ENCODE peak calls at places on chromosomes 4 and X, in nine cellular contexts. I is CD4-positive, alpha-beta T cell; A is heart left ventricle; L is lower lobe of right lung; Q is fibroblast of mammary gland; M is body of pancreas; B is ELR; T is natural killer cell; G is myocyte. Y is an unnamed sample.

GRCh38 chr4:42152507-42153504 is at the start of gene BEND4:
- DNase-seq in T (no peak), A (no peak), Q (peak), B (no peak), G (no peak), I (no peak), L (no peak), M (no peak), Y (peak)

GRCh38 chr4:825969-826330 is at the start of gene CPLX1:
- DNase-seq in M (no peak), G (no peak), T (no peak), I (no peak), A (no peak), L (peak), Q (no peak), B (no peak), Y (peak)

GRCh38 chr4:38230821-38231583 is 270.8 kb downstream of the PTTG2 start:
- DNase-seq in I (no peak), B (no peak), M (no peak), G (no peak), A (no peak), Q (no peak), T (no peak), L (no peak), Y (no peak)

GRCh38 chr4:83219991-83220360 is 64.6 kb downstream of the COQ2 start:
- DNase-seq in A (no peak), Q (no peak), I (no peak), T (no peak), B (no peak), M (no peak), G (no peak), L (no peak), Y (peak)

GRCh38 chr4:13544556-13545393 is 467 bp upstream of the NKX3-2 start:
- DNase-seq in T (no peak), L (peak), Q (peak), I (no peak), M (peak), G (peak), A (peak), B (peak), Y (peak)

GRCh38 chrX:1400731-1401471 is 9.0 kb upstream of the SLC25A6 start:
- DNase-seq in B (no peak), M (no peak), Q (no peak), A (no peak), L (peak), G (no peak), T (no peak), I (no peak), Y (no peak)

GRCh38 chr4:177369372-177369771 is 59.7 kb downstream of the NEIL3 start:
- DNase-seq in A (no peak), L (no peak), T (no peak), B (peak), G (no peak), M (no peak), Q (peak), I (no peak), Y (peak)

GRCh38 chrX:68894142-68894512 is 65.3 kb downstream of the EFNB1 start:
- DNase-seq in T (no peak), G (no peak), B (no peak), L (no peak), Q (no peak), A (peak), I (no peak), M (no peak), Y (peak)

GRCh38 chr4:83128235-83128929 is 13.9 kb upstream of the PLAC8 start:
- DNase-seq in L (no peak), M (no peak), T (no peak), A (no peak), G (peak), B (peak), Q (peak), I (no peak), Y (peak)

GRCh38 chrX:8971116-8971515 is 62.8 kb downstream of the FAM9B start:
- DNase-seq in B (peak), T (no peak), L (no peak), Q (peak), I (no peak), A (no peak), G (peak), M (no peak), Y (peak)

GRCh38 chrX:103362504-103362903 is 6.2 kb downstream of the TCEAL9 start:
- DNase-seq in M (no peak), B (peak), G (peak), T (no peak), I (no peak), A (no peak), L (no peak), Q (peak), Y (peak)

GRCh38 chrX:40097492-40098263 is at the start of gene BCOR:
- DNase-seq in G (peak), L (peak), A (peak), B (peak), M (peak), Q (no peak), T (peak), I (peak), Y (peak)